ENCODE peak calls at places on chromosome 6, in ten cellular contexts. M is mesendoderm; A is CD4-positive, CD25-positive, alpha-beta regulatory T cell; H is mammary epithelial cell; D is ovary; W is tibial artery; C is hepatocyte; V is CD4-positive, alpha-beta T cell; G is tibial nerve; B is spleen. X is an unnamed sample.
A peak's percentile ranks its signal among the peaks of the same experiment; 100 is the strongest.

GRCh38 chr6:156016186-156016976 is 560.7 kb upstream of the NOX3 start:
- DNase-seq in M (no peak), A (no peak), H (no peak), D (no peak), W (no peak), C (no peak), V (no peak), G (no peak), B (no peak), X (no peak)

GRCh38 chr6:52233975-52234823 is 10.1 kb downstream of the IL17F start:
- DNase-seq in M (peak; percentile 80), A (no peak), H (peak; percentile 75), D (no peak), W (no peak), C (peak; percentile 79), V (no peak), G (no peak), B (no peak), X (peak; percentile 47)

GRCh38 chr6:154548130-154548830 is 37.8 kb upstream of the CNKSR3 start:
- DNase-seq in M (no peak), A (no peak), H (no peak), D (peak; percentile 35), W (no peak), C (no peak), V (no peak), G (peak; percentile 19), B (no peak), X (no peak)

GRCh38 chr6:134840086-134840485 is 109.8 kb downstream of the ALDH8A1 start:
- DNase-seq in M (no peak), A (no peak), H (no peak), D (no peak), W (no peak), C (no peak), V (no peak), G (no peak), B (no peak), X (no peak)

GRCh38 chr6:79498842-79499241 is 38.4 kb downstream of the LCA5 start:
- DNase-seq in M (no peak), A (no peak), H (no peak), D (no peak), W (no peak), C (no peak), V (no peak), G (no peak), B (no peak), X (no peak)

GRCh38 chr6:119594907-119595306 is 245.3 kb upstream of the MAN1A1 start:
- DNase-seq in M (no peak), A (no peak), H (peak; percentile 66), D (no peak), W (no peak), C (no peak), V (no peak), G (no peak), B (no peak), X (no peak)

GRCh38 chr6:20699402-20699801 is 165.1 kb downstream of the CDKAL1 start:
- DNase-seq in M (no peak), A (no peak), H (no peak), D (no peak), W (no peak), C (no peak), V (no peak), G (no peak), B (no peak), X (no peak)

GRCh38 chr6:20674664-20675063 is 140.4 kb downstream of the CDKAL1 start:
- DNase-seq in M (peak; percentile 51), A (no peak), H (no peak), D (no peak), W (no peak), C (no peak), V (no peak), G (no peak), B (no peak), X (peak; percentile 47)

GRCh38 chr6:168291450-168291849 is 28.1 kb downstream of the DACT2 start:
- DNase-seq in M (no peak), A (no peak), H (no peak), D (no peak), W (no peak), C (no peak), V (no peak), G (no peak), B (no peak), X (no peak)

GRCh38 chr6:96468681-96469224 is 52.9 kb upstream of the UFL1 start:
- DNase-seq in M (no peak), A (no peak), H (no peak), D (no peak), W (no peak), C (no peak), V (no peak), G (no peak), B (no peak), X (peak; percentile 61)

GRCh38 chr6:169082817-169083540 is 170.7 kb downstream of the THBS2 start:
- DNase-seq in M (no peak), A (no peak), H (no peak), D (no peak), W (no peak), C (no peak), V (no peak), G (no peak), B (no peak), X (no peak)

DNA sequence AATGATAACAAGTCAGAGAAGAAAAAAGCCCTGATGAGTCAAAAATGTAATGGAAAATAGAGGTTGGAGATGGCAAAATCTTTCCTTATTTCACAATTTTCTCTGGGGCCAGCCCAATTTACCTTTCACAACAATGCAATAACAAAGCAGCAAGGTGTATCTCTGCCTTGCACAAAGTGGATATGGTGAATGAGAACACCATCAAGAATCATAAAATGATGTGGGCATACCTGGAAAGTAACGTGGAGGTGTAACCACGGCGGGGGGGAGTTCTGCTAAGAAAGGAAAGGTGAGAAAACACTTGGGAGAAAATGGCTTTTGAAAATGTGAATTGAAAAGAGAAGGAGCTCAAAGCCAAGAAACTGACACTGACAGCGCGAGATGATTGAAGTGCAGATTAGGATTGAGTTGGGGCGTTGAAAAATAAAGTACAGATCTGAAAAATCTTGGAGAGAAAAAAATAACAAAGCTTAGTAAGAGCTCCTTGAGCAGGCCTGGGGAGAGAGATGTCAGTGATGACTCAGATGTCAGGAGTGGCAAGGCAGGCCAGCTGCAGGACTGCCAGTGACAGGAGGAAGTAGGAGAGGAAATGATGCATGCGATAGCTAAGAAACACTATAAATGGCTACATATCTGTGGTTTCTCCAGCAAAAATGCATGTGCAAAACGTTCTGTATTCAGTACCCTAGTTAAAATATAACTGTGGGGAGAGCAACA is 26.2 kb downstream of the ARHGAP18 start:
- DNase-seq in M (peak; percentile 81), A (peak; percentile 37), H (peak; percentile 93), D (peak; percentile 47), W (peak; percentile 89), C (peak; percentile 85), V (peak; percentile 61), G (peak; percentile 44), B (peak; percentile 91), X (peak; percentile 91)
- H3K27ac ChIP-seq in M (no peak overlapping the region), A (peak overlapping the region; percentile 62), H (peak overlapping the region; percentile 76), D (no peak overlapping the region), W (peak overlapping the region; percentile 68), C (peak overlapping the region; percentile 90), V (peak overlapping the region; percentile 9), G (peak overlapping the region; percentile 50), B (peak overlapping the region; percentile 87), X (peak overlapping the region; percentile 86)

GRCh38 chr6:30835576-30835975 is 48.7 kb upstream of the DDR1 start:
- DNase-seq in M (no peak), A (no peak), H (no peak), D (no peak), W (no peak), C (no peak), V (no peak), G (no peak), B (no peak), X (no peak)

GRCh38 chr6:30837870-30838269 is 46.4 kb upstream of the DDR1 start:
- DNase-seq in M (no peak), A (no peak), H (no peak), D (no peak), W (no peak), C (no peak), V (no peak), G (no peak), B (no peak), X (no peak)

GRCh38 chr6:30836957-30837356 is 47.4 kb upstream of the DDR1 start:
- DNase-seq in M (no peak), A (no peak), H (no peak), D (no peak), W (no peak), C (no peak), V (no peak), G (no peak), B (no peak), X (no peak)

GRCh38 chr6:30837432-30837831 is 46.9 kb upstream of the DDR1 start:
- DNase-seq in M (no peak), A (no peak), H (no peak), D (no peak), W (no peak), C (no peak), V (no peak), G (no peak), B (no peak), X (no peak)

DNA sequence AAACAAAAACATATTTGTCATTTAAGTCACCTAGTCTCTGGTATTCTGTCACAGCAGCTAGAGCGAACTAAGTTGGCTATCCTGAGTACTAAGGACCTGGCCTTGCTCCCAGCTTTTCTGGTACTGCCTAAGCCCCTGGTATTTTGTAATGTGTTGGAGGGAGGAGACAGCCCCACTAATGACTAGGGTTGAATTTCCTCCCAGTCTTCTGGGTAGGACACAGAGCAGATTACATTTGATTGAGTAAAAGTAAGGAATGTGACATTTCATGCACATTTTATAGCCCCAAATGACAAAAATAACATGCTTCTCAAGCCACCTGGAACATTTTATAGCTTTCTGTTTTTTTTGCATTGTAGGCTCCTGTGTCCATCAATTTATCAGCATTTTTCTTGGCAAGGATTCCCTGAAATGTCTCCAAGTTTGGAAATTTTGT is 47.9 kb upstream of the DDR1 start:
- DNase-seq in M (no peak), A (no peak), H (no peak), D (peak; percentile 63), W (peak; percentile 84), C (peak; percentile 42), V (no peak), G (no peak), B (no peak), X (no peak)
- H3K27ac ChIP-seq in M (no peak overlapping the region), A (no peak overlapping the region), H (no peak overlapping the region), D (no peak overlapping the region), W (peak overlapping the region; percentile 63), C (no peak overlapping the region), V (no peak overlapping the region), G (no peak overlapping the region), B (no peak overlapping the region), X (no peak overlapping the region)

GRCh38 chr6:32057966-32058365 is 19.8 kb downstream of the CYP21A2 start:
- DNase-seq in M (no peak), A (no peak), H (no peak), D (no peak), W (no peak), C (no peak), V (no peak), G (no peak), B (no peak), X (no peak)
- H3K27ac ChIP-seq in M (no peak overlapping the region), A (no peak overlapping the region), H (no peak overlapping the region), D (no peak overlapping the region), W (no peak overlapping the region), C (no peak overlapping the region), V (no peak overlapping the region), G (peak overlapping the region; percentile 31), B (no peak overlapping the region), X (no peak overlapping the region)

DNA sequence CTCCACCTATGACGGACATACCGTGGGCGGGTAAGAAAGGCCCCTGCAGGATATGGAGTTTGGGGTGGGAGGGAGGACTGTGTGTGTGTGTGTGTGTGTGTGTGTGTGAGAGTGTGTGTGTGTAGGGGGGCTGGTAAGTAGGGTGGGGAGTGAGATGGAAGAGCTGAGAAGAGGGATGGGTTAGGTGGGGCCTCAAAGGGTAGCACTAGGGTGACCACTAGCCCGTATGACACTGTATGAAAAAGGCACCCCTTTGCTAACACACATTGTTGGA is 7.1 kb downstream of the DDR1 start:
- DNase-seq in M (no peak), A (no peak), H (no peak), D (no peak), W (no peak), C (no peak), V (no peak), G (no peak), B (no peak), X (no peak)
- H3K27ac ChIP-seq in M (no peak overlapping the region), A (no peak overlapping the region), H (no peak overlapping the region), D (no peak overlapping the region), W (no peak overlapping the region), C (no peak overlapping the region), V (no peak overlapping the region), G (no peak overlapping the region), B (no peak overlapping the region), X (no peak overlapping the region)

X was measured in Karpas-422.